ENCODE peak calls at places on chromosomes 7 and 10, in seven cellular contexts. One of them, this sample, is unnamed.

GRCh38 chr10:124697837-124698559 is 46.2 kb downstream of the FAM53B start:
- DNase-seq in neural crest cell: no peak
- DNase-seq in AG09309: no peak
- DNase-seq in HTR-8/SVneo: no peak
- DNase-seq in cardiac muscle cell: no peak
- DNase-seq in hepatocyte: no peak
- DNase-seq in CD4-positive, alpha-beta memory T cell: peak; percentile 50
- DNase-seq in this sample: no peak

GRCh38 chr10:43230101-43230908 is 36.6 kb downstream of the RASGEF1A start:
- DNase-seq in neural crest cell: no peak
- DNase-seq in HTR-8/SVneo: no peak
- DNase-seq in CD4-positive, alpha-beta memory T cell: no peak
- DNase-seq in AG09309: no peak
- DNase-seq in hepatocyte: no peak
- DNase-seq in cardiac muscle cell: no peak
- DNase-seq in this sample: no peak

GRCh38 chr10:16545126-16545736 is 23.6 kb upstream of the C1QL3 start:
- DNase-seq in neural crest cell: no peak
- DNase-seq in hepatocyte: peak; percentile 43
- DNase-seq in CD4-positive, alpha-beta memory T cell: peak; percentile 11
- DNase-seq in HTR-8/SVneo: peak; percentile 24
- DNase-seq in cardiac muscle cell: peak; percentile 59
- DNase-seq in AG09309: peak; percentile 8
- DNase-seq in this sample: peak; percentile 30

GRCh38 chr7:91235211-91235832 is 28.9 kb upstream of the FZD1 start:
- DNase-seq in CD4-positive, alpha-beta memory T cell: no peak
- DNase-seq in HTR-8/SVneo: no peak
- DNase-seq in hepatocyte: no peak
- DNase-seq in cardiac muscle cell: no peak
- DNase-seq in AG09309: no peak
- DNase-seq in neural crest cell: no peak
- DNase-seq in this sample: no peak

GRCh38 chr10:86723009-86723408 is 33.4 kb upstream of the BMPR1A start:
- DNase-seq in AG09309: no peak
- DNase-seq in hepatocyte: no peak
- DNase-seq in neural crest cell: no peak
- DNase-seq in CD4-positive, alpha-beta memory T cell: no peak
- DNase-seq in HTR-8/SVneo: no peak
- DNase-seq in cardiac muscle cell: no peak
- DNase-seq in this sample: no peak

GRCh38 chr7:16223963-16224707 is 197.2 kb downstream of the CRPPA start:
- DNase-seq in AG09309: no peak
- DNase-seq in HTR-8/SVneo: no peak
- DNase-seq in neural crest cell: no peak
- DNase-seq in cardiac muscle cell: no peak
- DNase-seq in CD4-positive, alpha-beta memory T cell: peak; percentile 10
- DNase-seq in hepatocyte: no peak
- DNase-seq in this sample: no peak

GRCh38 chr7:74092964-74093339 is 9.3 kb downstream of the LIMK1 start:
- DNase-seq in neural crest cell: no peak
- DNase-seq in HTR-8/SVneo: no peak
- DNase-seq in CD4-positive, alpha-beta memory T cell: no peak
- DNase-seq in hepatocyte: no peak
- DNase-seq in AG09309: no peak
- DNase-seq in cardiac muscle cell: peak; percentile 39
- DNase-seq in this sample: no peak

GRCh38 chr10:74518076-74518475 is 308.3 kb upstream of the KAT6B start:
- DNase-seq in CD4-positive, alpha-beta memory T cell: no peak
- DNase-seq in HTR-8/SVneo: no peak
- DNase-seq in cardiac muscle cell: no peak
- DNase-seq in neural crest cell: no peak
- DNase-seq in AG09309: no peak
- DNase-seq in hepatocyte: no peak
- DNase-seq in this sample: no peak

GRCh38 chr7:133572853-133573252 is 320.0 kb downstream of the EXOC4 start:
- DNase-seq in CD4-positive, alpha-beta memory T cell: no peak
- DNase-seq in AG09309: no peak
- DNase-seq in HTR-8/SVneo: no peak
- DNase-seq in hepatocyte: no peak
- DNase-seq in neural crest cell: no peak
- DNase-seq in cardiac muscle cell: no peak
- DNase-seq in this sample: no peak

GRCh38 chr10:57799625-57800024 is 468.1 kb downstream of the IPMK start:
- DNase-seq in hepatocyte: no peak
- DNase-seq in AG09309: no peak
- DNase-seq in CD4-positive, alpha-beta memory T cell: no peak
- DNase-seq in neural crest cell: no peak
- DNase-seq in cardiac muscle cell: no peak
- DNase-seq in HTR-8/SVneo: no peak
- DNase-seq in this sample: no peak

GRCh38 chr10:95755511-95756004 is 405 bp upstream of the ENTPD1 start:
- DNase-seq in neural crest cell: no peak
- DNase-seq in AG09309: no peak
- DNase-seq in CD4-positive, alpha-beta memory T cell: no peak
- DNase-seq in HTR-8/SVneo: no peak
- DNase-seq in cardiac muscle cell: peak; percentile 59
- DNase-seq in hepatocyte: peak; percentile 65
- DNase-seq in this sample: no peak

GRCh38 chr7:76515999-76516443 is 5.7 kb downstream of the UPK3B start:
- DNase-seq in cardiac muscle cell: peak; percentile 58
- DNase-seq in neural crest cell: no peak
- DNase-seq in HTR-8/SVneo: peak; percentile 74
- DNase-seq in CD4-positive, alpha-beta memory T cell: peak; percentile 37
- DNase-seq in hepatocyte: no peak
- DNase-seq in AG09309: no peak
- DNase-seq in this sample: no peak

GRCh38 chr10:97781541-97782331 is 9.9 kb upstream of the SFRP5 start:
- DNase-seq in CD4-positive, alpha-beta memory T cell: peak; percentile 23
- DNase-seq in AG09309: no peak
- DNase-seq in neural crest cell: no peak
- DNase-seq in hepatocyte: no peak
- DNase-seq in cardiac muscle cell: no peak
- DNase-seq in HTR-8/SVneo: no peak
- DNase-seq in this sample: no peak

GRCh38 chr7:129908181-129908580 is 44.6 kb downstream of the UBE2H start:
- DNase-seq in neural crest cell: no peak
- DNase-seq in hepatocyte: no peak
- DNase-seq in AG09309: no peak
- DNase-seq in CD4-positive, alpha-beta memory T cell: no peak
- DNase-seq in cardiac muscle cell: peak; percentile 19
- DNase-seq in HTR-8/SVneo: no peak
- DNase-seq in this sample: no peak

GRCh38 chr10:79409038-79410035 is 36.1 kb downstream of the ZCCHC24 start:
- DNase-seq in AG09309: no peak
- DNase-seq in neural crest cell: peak; percentile 53
- DNase-seq in hepatocyte: no peak
- DNase-seq in HTR-8/SVneo: no peak
- DNase-seq in cardiac muscle cell: no peak
- DNase-seq in CD4-positive, alpha-beta memory T cell: no peak
- DNase-seq in this sample: no peak

GRCh38 chr7:40608321-40609075 is 473.7 kb downstream of the SUGCT start:
- DNase-seq in HTR-8/SVneo: no peak
- DNase-seq in AG09309: no peak
- DNase-seq in CD4-positive, alpha-beta memory T cell: no peak
- DNase-seq in neural crest cell: no peak
- DNase-seq in hepatocyte: no peak
- DNase-seq in cardiac muscle cell: no peak
- DNase-seq in this sample: no peak

GRCh38 chr7:117085769-117086463 is 132.6 kb downstream of the ST7 start:
- DNase-seq in cardiac muscle cell: peak; percentile 33
- DNase-seq in CD4-positive, alpha-beta memory T cell: no peak
- DNase-seq in AG09309: no peak
- DNase-seq in HTR-8/SVneo: no peak
- DNase-seq in hepatocyte: no peak
- DNase-seq in neural crest cell: no peak
- DNase-seq in this sample: no peak

GRCh38 chr7:123327661-123328060 is 127.9 kb upstream of the SLC13A1 start:
- DNase-seq in HTR-8/SVneo: no peak
- DNase-seq in CD4-positive, alpha-beta memory T cell: no peak
- DNase-seq in hepatocyte: no peak
- DNase-seq in neural crest cell: no peak
- DNase-seq in cardiac muscle cell: no peak
- DNase-seq in AG09309: no peak
- DNase-seq in this sample: no peak

This sample was measured in HFF-Myc.